ENCODE peak calls at places on chromosome 20, in five cellular contexts. U is HCT116, Z is testis, Y is endothelial cell of umbilical vein, X is mucosa of descending colon. W is an unnamed sample.

GRCh38 chr20:53148764-53149163 is 176.6 kb downstream of the TSHZ2 start:
- DNase-seq in X (no peak), Y (no peak), U (no peak), Z (no peak), W (no peak)

GRCh38 chr20:34190679-34191090 is 50.5 kb upstream of the ASIP start:
- DNase-seq in U (peak; percentile 67), Y (peak; percentile 82), X (peak; percentile 71), Z (peak; percentile 89), W (peak; percentile 96)

GRCh38 chr20:14093652-14094051 is 98.3 kb downstream of the MACROD2 start:
- DNase-seq in X (no peak), Y (no peak), Z (no peak), U (no peak), W (no peak)

GRCh38 chr20:4666001-4666470 is 55.7 kb upstream of the PRND start:
- DNase-seq in Z (no peak), X (no peak), U (no peak), Y (peak; percentile 42), W (peak; percentile 80)

GRCh38 chr20:36116813-36117441 is 37.6 kb upstream of the EPB41L1 start:
- DNase-seq in X (no peak), Z (no peak), U (no peak), Y (no peak), W (peak; percentile 93)

GRCh38 chr20:35627121-35627520 is 11.5 kb downstream of the SPAG4 start:
- DNase-seq in U (no peak), X (no peak), Z (no peak), Y (no peak), W (no peak)

GRCh38 chr20:35954907-35955251 is 577 bp upstream of the SCAND1 start:
- DNase-seq in U (no peak), Y (no peak), Z (no peak), X (no peak), W (peak; percentile 89)

GRCh38 chr20:4684837-4685413 is 36.8 kb upstream of the PRND start:
- DNase-seq in Z (no peak), Y (no peak), U (peak; percentile 40), X (no peak), W (no peak)

GRCh38 chr20:32247957-32248497 is 29.4 kb upstream of the KIF3B start:
- DNase-seq in X (no peak), U (no peak), Z (peak; percentile 42), Y (no peak), W (no peak)

GRCh38 chr20:5504061-5504739 is 187.4 kb upstream of the PROKR2 start:
- DNase-seq in Y (peak; percentile 27), X (peak; percentile 81), Z (peak; percentile 77), U (no peak), W (peak; percentile 90)

GRCh38 chr20:16301981-16302380 is 271.3 kb downstream of the KIF16B start:
- DNase-seq in Y (no peak), Z (no peak), X (no peak), U (no peak), W (no peak)

GRCh38 chr20:25453035-25453810 is 45.8 kb downstream of the GINS1 start:
- DNase-seq in U (no peak), Z (no peak), X (no peak), Y (peak; percentile 5), W (peak; percentile 51)

GRCh38 chr20:37522258-37523011 is 1.4 kb downstream of the NNAT start:
- DNase-seq in X (peak; percentile 76), Y (peak; percentile 44), Z (no peak), U (no peak), W (no peak)

GRCh38 chr20:31548823-31549512 is 34.7 kb downstream of the HM13 start:
- DNase-seq in Y (no peak), Z (no peak), X (no peak), U (no peak), W (peak; percentile 26)

GRCh38 chr20:63656451-63656850 is 1.7 kb upstream of the RTEL1 start:
- DNase-seq in X (no peak), Z (no peak), Y (no peak), U (no peak), W (peak; percentile 66)

GRCh38 chr20:36607586-36608387 is 2.2 kb downstream of the RAB5IF start:
- DNase-seq in X (peak; percentile 42), Z (no peak), U (no peak), Y (no peak), W (no peak)

GRCh38 chr20:10523438-10523837 is 88.3 kb downstream of the SLX4IP start:
- DNase-seq in Y (no peak), U (no peak), X (no peak), Z (no peak), W (no peak)

GRCh38 chr20:61850457-61850856 is 215.2 kb downstream of the TAF4 start:
- DNase-seq in U (no peak), X (no peak), Y (no peak), Z (no peak), W (peak; percentile 72)

GRCh38 chr20:34108616-34109174 is 3.3 kb downstream of the EIF2S2 start:
- DNase-seq in Y (no peak), Z (no peak), U (no peak), X (no peak), W (peak; percentile 51)

GRCh38 chr20:32098786-32099185 is 10.7 kb upstream of the TM9SF4 start:
- DNase-seq in Z (no peak), Y (no peak), X (no peak), U (no peak), W (no peak)

GRCh38 chr20:63501818-63502670 is 3.2 kb upstream of the EEF1A2 start:
- DNase-seq in Y (no peak), U (no peak), Z (peak; percentile 54), X (no peak), W (peak; percentile 93)

GRCh38 chr20:45953672-45954071 is 18.3 kb downstream of the ZNF335 start:
- DNase-seq in Y (no peak), U (no peak), Z (no peak), X (no peak), W (peak; percentile 52)

GRCh38 chr20:30811896-30812671 is 445.4 kb upstream of the DEFB115 start:
- DNase-seq in X (peak; percentile 42), Z (peak; percentile 26), U (no peak), Y (no peak), W (peak; percentile 80)

GRCh38 chr20:34110025-34111013 is 1.7 kb downstream of the EIF2S2 start:
- DNase-seq in Y (peak; percentile 42), X (no peak), U (no peak), Z (no peak), W (peak; percentile 64)

GRCh38 chr20:7516631-7517051 is 423.6 kb downstream of the HAO1 start:
- DNase-seq in Z (no peak), U (no peak), X (no peak), Y (no peak), W (no peak)

DNA sequence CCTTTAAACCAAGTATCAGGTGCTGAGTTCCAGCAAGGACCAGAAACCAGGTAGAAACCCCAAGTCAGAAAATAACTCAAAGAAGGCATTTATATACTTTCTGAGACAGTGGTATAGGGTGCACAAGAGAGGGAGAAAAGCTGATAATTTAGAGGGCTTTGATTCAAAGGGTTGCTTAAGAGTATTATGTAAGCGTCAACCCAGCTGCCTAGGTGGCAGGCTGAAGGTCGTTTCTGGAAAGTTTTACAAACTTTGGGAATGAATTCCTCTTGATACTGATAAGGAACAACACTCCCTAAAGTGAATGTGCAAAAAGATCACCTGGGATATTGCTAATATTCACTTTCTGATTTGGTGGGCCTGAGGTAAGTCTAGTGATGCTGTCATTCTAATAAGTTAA is 800.7 kb downstream of the MAFB start:
- DNase-seq in X (no peak), U (no peak), Z (no peak), Y (no peak), W (no peak)
- H3K4me1 ChIP-seq in X (no peaks in the 10 kb centered on the region), U (no peaks in the 10 kb centered on the region), Z (peaks cover 6% of the 10 kb centered on the region), Y (no peaks in the 10 kb centered on the region), W (peaks cover 22% of the 10 kb centered on the region)

DNA sequence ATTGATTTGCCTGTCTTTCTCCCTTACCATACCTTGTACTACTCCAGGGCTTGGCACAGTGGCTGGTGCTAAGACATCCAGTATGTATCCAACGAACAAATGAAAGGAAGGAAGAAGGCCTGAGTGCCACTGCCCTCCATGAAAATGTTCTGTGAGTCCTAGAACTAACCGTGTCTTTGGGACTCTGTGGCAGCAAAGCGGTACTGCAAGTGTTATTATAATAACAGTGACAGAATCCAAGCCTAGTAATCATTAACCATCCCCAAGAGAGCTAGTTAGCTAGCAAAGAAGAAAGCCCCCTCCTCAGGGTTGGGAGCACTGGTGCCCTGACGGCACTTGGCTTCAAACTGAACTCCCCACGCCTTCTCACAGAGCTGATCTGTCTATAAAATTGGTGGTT is 239.8 kb downstream of the PTPRT start:
- DNase-seq in Z (no peak), Y (no peak), X (no peak), U (no peak), W (no peak)
- TF ChIP-seq CTCF in Z (no peak), Y (no peak), X (no peak), U (no peak), W (no peak)

DNA sequence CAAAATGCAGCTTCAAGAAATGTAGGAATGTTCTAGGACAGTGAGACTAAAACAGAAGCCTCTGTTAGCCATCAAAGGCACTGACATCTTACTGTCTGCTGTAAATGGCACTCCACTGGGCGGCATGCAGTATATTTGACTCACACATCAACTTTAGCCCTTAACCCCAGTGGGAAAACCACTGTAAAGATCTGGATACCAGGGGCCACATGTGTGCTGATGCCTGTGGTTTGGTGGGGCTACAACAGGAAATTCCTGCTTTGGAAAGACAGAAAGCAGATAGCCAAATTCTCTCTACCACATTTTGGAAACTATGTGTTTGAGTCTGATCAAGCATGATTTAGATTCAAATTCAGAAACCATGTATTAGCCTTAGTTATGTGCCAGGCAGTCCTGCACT is 4.3 kb downstream of the PFDN4 start:
- DNase-seq in U (no peak), Z (no peak), Y (no peak), X (no peak), W (peak; percentile 81)
- H3K4me3 ChIP-seq in U (no peak overlapping the region), Z (no peak overlapping the region), Y (no peak overlapping the region), X (no peak overlapping the region), W (no peak overlapping the region)

DNA sequence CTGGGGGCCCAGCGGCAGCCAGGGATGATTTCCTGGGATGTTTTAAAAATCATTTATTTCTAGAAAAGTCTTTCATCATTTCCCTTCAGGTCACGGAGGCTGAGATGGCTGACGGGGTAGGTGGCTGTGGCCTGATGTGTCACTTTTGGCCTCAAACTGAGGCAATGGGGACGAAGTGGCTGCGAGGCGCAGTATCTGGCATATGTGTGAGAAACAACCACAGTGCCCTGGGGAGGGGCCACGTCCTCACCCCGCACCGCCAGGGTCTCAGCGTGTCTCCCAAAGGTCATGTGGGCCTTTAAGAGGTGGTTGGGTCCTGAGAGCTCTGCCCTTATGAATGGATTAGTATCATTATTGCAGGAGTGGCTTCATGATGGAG is 120.0 kb downstream of the CEBPB start:
- DNase-seq in Z (no peak), U (no peak), X (no peak), Y (no peak), W (no peak)
- H3K4me1 ChIP-seq in Z (peaks cover 36% of the 10 kb centered on the region), U (peaks cover 29% of the 10 kb centered on the region), X (peaks cover 16% of the 10 kb centered on the region), Y (peaks cover 14% of the 10 kb centered on the region), W (peaks cover 42% of the 10 kb centered on the region)

GRCh38 chr20:562232-562897 is 18.8 kb upstream of the CSNK2A1 start:
- DNase-seq in Y (no peak), X (no peak), U (no peak), Z (no peak), W (no peak)

GRCh38 chr20:564195-564594 is 20.6 kb upstream of the CSNK2A1 start:
- DNase-seq in Z (no peak), X (no peak), Y (no peak), U (no peak), W (no peak)

GRCh38 chr20:558117-558516 is 14.5 kb upstream of the CSNK2A1 start:
- DNase-seq in U (no peak), Y (no peak), X (no peak), Z (no peak), W (no peak)

GRCh38 chr20:561437-562231 is 18.0 kb upstream of the CSNK2A1 start:
- DNase-seq in Z (peak; percentile 80), X (peak; percentile 45), U (peak; percentile 73), Y (peak; percentile 79), W (peak; percentile 91)

GRCh38 chr20:560680-561079 is 17.1 kb upstream of the CSNK2A1 start:
- DNase-seq in U (no peak), Y (no peak), X (no peak), Z (no peak), W (no peak)
- TF ChIP-seq CTCF in U (peak; percentile 29), Y (peak; percentile 6), X (no peak), Z (no peak), W (no peak)

GRCh38 chr20:2801459-2801728 is 967 bp upstream of the CPXM1 start:
- DNase-seq in Z (no peak), Y (no peak), U (no peak), X (no peak), W (peak; percentile 50)
- H3K4me3 ChIP-seq in Z (no peak overlapping the region), Y (no peak overlapping the region), U (no peak overlapping the region), X (no peak overlapping the region), W (no peak overlapping the region)